ENCODE peak calls at places on chromosomes 13 and 19, in four cellular contexts. K is Right ventricle myocardium inferior; B is anterior cingulate cortex; H is stimulated activated CD8-positive, alpha-beta memory T cell treated with anti-CD3 and anti-CD28 coated beads, Interleukin-7, amount 100 ng/mL, for 24 hours. A is an unnamed sample.
A peak's percentile ranks its signal among the peaks of the same experiment; 100 is the strongest.

GRCh38 chr13:51797664-51798488 is 6.1 kb downstream of the DHRS12 start:
- DNase-seq in K (no peak), B (no peak), H (no peak), A (no peak)

GRCh38 chr19:19064811-19065745 is 1.3 kb downstream of the SLC25A42 start:
- DNase-seq in H (no peak), K (peak; percentile 66), B (no peak), A (no peak)

GRCh38 chr13:49443327-49443688 is 556 bp downstream of the CAB39L start:
- DNase-seq in B (no peak), H (no peak), K (no peak), A (no peak)

GRCh38 chr19:55165952-55166529 is 372 bp downstream of the DNAAF3 start:
- DNase-seq in K (no peak), B (peak; percentile 38), H (no peak), A (no peak)

GRCh38 chr19:49637865-49638350 is 2.0 kb downstream of the RRAS start:
- DNase-seq in K (peak; percentile 94), B (peak; percentile 15), H (no peak), A (peak; percentile 40)

GRCh38 chr19:52691737-52692136 is 43.1 kb downstream of the ZNF611 start:
- DNase-seq in H (no peak), B (no peak), K (no peak), A (no peak)

GRCh38 chr13:23778879-23779278 is 110.3 kb downstream of the MIPEP start:
- DNase-seq in K (no peak), B (no peak), H (no peak), A (no peak)

GRCh38 chr19:33998302-33998701 is 174.0 kb upstream of the LSM14A start:
- DNase-seq in K (no peak), H (no peak), B (no peak), A (no peak)

GRCh38 chr13:22229916-22230315 is 559.0 kb downstream of the FGF9 start:
- DNase-seq in K (no peak), H (no peak), B (no peak), A (no peak)

GRCh38 chr19:52896431-52897148 is 845 bp downstream of the ZNF320 start:
- DNase-seq in H (no peak), B (no peak), K (no peak), A (no peak)

GRCh38 chr13:110306340-110306959 is 507 bp downstream of the COL4A1 start:
- DNase-seq in K (no peak), B (no peak), H (no peak), A (no peak)

GRCh38 chr13:80979035-80979641 is 638.2 kb upstream of the SPRY2 start:
- DNase-seq in B (peak; percentile 27), K (no peak), H (no peak), A (no peak)

GRCh38 chr13:104810242-104810641 is 1725.2 kb downstream of the EFNB2 start:
- DNase-seq in B (no peak), H (no peak), K (peak; percentile 26), A (no peak)

GRCh38 chr19:50224986-50225747 is 21.7 kb downstream of the MYH14 start:
- DNase-seq in H (no peak), B (no peak), K (peak; percentile 78), A (no peak)

GRCh38 chr19:33569822-33570221 is 48.2 kb upstream of the PEPD start:
- DNase-seq in B (no peak), H (no peak), K (no peak), A (no peak)

GRCh38 chr13:112968380-112968909 is 569 bp upstream of the MCF2L start:
- DNase-seq in K (no peak), B (no peak), H (peak; percentile 4), A (no peak)

GRCh38 chr19:35000338-35000646 is 169 bp downstream of the GRAMD1A start:
- DNase-seq in B (no peak), K (no peak), H (no peak), A (no peak)

GRCh38 chr19:7400815-7401214 is 52.1 kb downstream of the ARHGEF18 start:
- DNase-seq in K (no peak), B (no peak), H (no peak), A (no peak)

GRCh38 chr13:43831088-43831487 is 44.3 kb upstream of the ENOX1 start:
- DNase-seq in K (no peak), B (no peak), H (no peak), A (no peak)

GRCh38 chr19:37845932-37846331 is 60.5 kb downstream of the WDR87 start:
- DNase-seq in H (no peak), K (no peak), B (no peak), A (no peak)

GRCh38 chr19:49861127-49861526 is 6.2 kb downstream of the PNKP start:
- DNase-seq in B (peak; percentile 24), H (no peak), K (peak; percentile 79), A (no peak)

GRCh38 chr19:16369664-16370576 is 45.3 kb downstream of the KLF2 start:
- DNase-seq in K (no peak), H (no peak), B (no peak), A (no peak)

GRCh38 chr13:30406779-30407416 is 15.4 kb upstream of the UBE2L5 start:
- DNase-seq in B (no peak), H (no peak), K (no peak), A (no peak)

GRCh38 chr19:19256072-19256969 is 16.8 kb downstream of the TM6SF2 start:
- DNase-seq in H (no peak), B (no peak), K (peak; percentile 25), A (no peak)

GRCh38 chr13:80048802-80049201 is 292.1 kb downstream of the SPRY2 start:
- DNase-seq in H (peak; percentile 37), B (peak; percentile 74), K (peak; percentile 84), A (peak; percentile 63)

GRCh38 chr19:58054792-58055482 is 4.1 kb upstream of the ZNF135 start:
- DNase-seq in K (no peak), H (no peak), B (peak; percentile 53), A (no peak)

GRCh38 chr13:75153386-75153785 is 328.6 kb downstream of the TBC1D4 start:
- DNase-seq in B (no peak), H (no peak), K (no peak), A (no peak)

GRCh38 chr19:38839816-38840582 is 8.4 kb upstream of the ECH1 start:
- DNase-seq in K (no peak), B (no peak), H (no peak), A (no peak)

GRCh38 chr19:30379841-30380610 is 7.8 kb downstream of the ZNF536 start:
- DNase-seq in B (no peak), H (no peak), K (peak; percentile 66), A (no peak)

GRCh38 chr13:99191900-99192399 is 8.7 kb upstream of the UBAC2 start:
- DNase-seq in H (no peak), B (no peak), K (no peak), A (no peak)

GRCh38 chr13:98619556-98619955 is 42.6 kb upstream of the STK24 start:
- DNase-seq in K (no peak), B (no peak), H (no peak), A (no peak)

GRCh38 chr19:15120135-15121026 is 13.2 kb downstream of the SYDE1 start:
- DNase-seq in B (no peak), K (no peak), H (no peak), A (no peak)

GRCh38 chr19:49491030-49491803 is 3.8 kb downstream of the RPL13A start:
- DNase-seq in K (no peak), H (no peak), B (no peak), A (no peak)

A was measured in omental fat pad.